ENCODE peak calls at places on chromosomes 1 and 21, in six cellular contexts. B is NCI-H1105; L is lung; S is EL; W is activated T-helper 2 cell treated with anti-CD3 and anti-CD28 coated beads, Interferon-gamma antibody, Interleukin-2, Interleukin-4, amounts not matched to agents 10 μg/mL and 5 μg/mL and 100 μg/mL, durations not matched to agents 14 hours and 24 hours and 36 hours; X is CD8-positive, alpha-beta memory T cell. Y is an unnamed sample.

GRCh38 chr1:149993764-149994163 is 16.8 kb downstream of the OTUD7B start:
- DNase-seq in B (no peak), L (no peak), S (no peak), W (no peak), X (no peak), Y (no peak)

GRCh38 chr1:56452027-56453011 is 127.0 kb downstream of the PLPP3 start:
- DNase-seq in B (no peak), L (no peak), S (no peak), W (no peak), X (no peak), Y (no peak)

GRCh38 chr1:229617351-229618100 is 8.4 kb downstream of the TAF5L start:
- DNase-seq in B (no peak), L (no peak), S (no peak), W (no peak), X (no peak), Y (no peak)

GRCh38 chr1:212561501-212561931 is 47.0 kb upstream of the ATF3 start:
- DNase-seq in B (no peak), L (no peak), S (peak), W (no peak), X (no peak), Y (no peak)

GRCh38 chr1:230139741-230140140 is 72.7 kb downstream of the GALNT2 start:
- DNase-seq in B (no peak), L (no peak), S (peak), W (no peak), X (no peak), Y (no peak)

GRCh38 chr1:171983584-171983983 is 142.3 kb downstream of the DNM3 start:
- DNase-seq in B (no peak), L (no peak), S (peak), W (no peak), X (no peak), Y (no peak)

GRCh38 chr1:25004355-25004754 is 74.3 kb upstream of the RUNX3 start:
- DNase-seq in B (no peak), L (no peak), S (no peak), W (no peak), X (no peak), Y (no peak)

GRCh38 chr1:33348676-33349080 is 27.8 kb upstream of the A3GALT2 start:
- DNase-seq in B (no peak), L (no peak), S (peak), W (peak), X (peak), Y (no peak)

GRCh38 chr1:229165327-229165726 is 105.6 kb upstream of the RAB4A start:
- DNase-seq in B (no peak), L (no peak), S (no peak), W (no peak), X (no peak), Y (no peak)

GRCh38 chr1:223774133-223774811 is 61.9 kb downstream of the CAPN2 start:
- DNase-seq in B (no peak), L (no peak), S (no peak), W (peak), X (no peak), Y (no peak)

GRCh38 chr21:44064852-44065403 is 42.3 kb upstream of the PWP2 start:
- DNase-seq in B (no peak), L (no peak), S (no peak), W (no peak), X (no peak), Y (peak)

GRCh38 chr21:45136500-45136899 is 62.1 kb downstream of the ADARB1 start:
- DNase-seq in B (no peak), L (no peak), S (no peak), W (no peak), X (no peak), Y (no peak)

GRCh38 chr1:26694597-26695416 is 1.0 kb upstream of the ARID1A start:
- DNase-seq in B (no peak), L (no peak), S (no peak), W (no peak), X (peak), Y (no peak)

GRCh38 chr21:46121286-46122221 is 23.6 kb downstream of the COL6A2 start:
- DNase-seq in B (no peak), L (no peak), S (no peak), W (no peak), X (no peak), Y (peak)

GRCh38 chr1:201334325-201335173 is 42.9 kb downstream of the TNNT2 start:
- DNase-seq in B (no peak), L (no peak), S (no peak), W (no peak), X (no peak), Y (no peak)

GRCh38 chr1:206583461-206584264 is 28.6 kb downstream of the EIF2D start:
- DNase-seq in B (peak), L (peak), S (peak), W (peak), X (peak), Y (no peak)

GRCh38 chr21:17742181-17742580 is 77.0 kb downstream of the C21orf91 start:
- DNase-seq in B (no peak), L (no peak), S (no peak), W (no peak), X (no peak), Y (no peak)

GRCh38 chr1:179510038-179510437 is 65.7 kb downstream of the NPHS2 start:
- DNase-seq in B (no peak), L (no peak), S (no peak), W (no peak), X (no peak), Y (no peak)

GRCh38 chr1:201127755-201128455 is 921 bp upstream of the ASCL5 start:
- DNase-seq in B (no peak), L (no peak), S (peak), W (no peak), X (no peak), Y (no peak)

GRCh38 chr1:232635778-232636356 is 5.9 kb upstream of the SIPA1L2 start:
- DNase-seq in B (no peak), L (no peak), S (peak), W (no peak), X (peak), Y (no peak)

GRCh38 chr1:194975913-194976312 is 1632.3 kb downstream of the KCNT2 start:
- DNase-seq in B (no peak), L (no peak), S (peak), W (no peak), X (no peak), Y (no peak)

GRCh38 chr1:33426906-33427305 is 4.0 kb downstream of the PHC2 start:
- DNase-seq in B (no peak), L (no peak), S (no peak), W (no peak), X (no peak), Y (no peak)

GRCh38 chr1:159884296-159884695 is 15.7 kb downstream of the CFAP45 start:
- DNase-seq in B (no peak), L (no peak), S (no peak), W (no peak), X (no peak), Y (no peak)

GRCh38 chr1:100134872-100135271 is 1.9 kb downstream of the TRMT13 start:
- DNase-seq in B (no peak), L (no peak), S (no peak), W (no peak), X (no peak), Y (no peak)

GRCh38 chr1:182616130-182617074 is 12.2 kb upstream of the RGS16 start:
- DNase-seq in B (peak), L (peak), S (peak), W (peak), X (peak), Y (no peak)

GRCh38 chr1:181013144-181013543 is 9.5 kb downstream of the STX6 start:
- DNase-seq in B (no peak), L (no peak), S (no peak), W (no peak), X (peak), Y (no peak)

GRCh38 chr1:232522189-232522588 is 107.7 kb downstream of the SIPA1L2 start:
- DNase-seq in B (no peak), L (no peak), S (no peak), W (no peak), X (no peak), Y (no peak)

GRCh38 chr21:46172863-46173528 is 11.3 kb downstream of the SPATC1L start:
- DNase-seq in B (no peak), L (no peak), S (no peak), W (no peak), X (no peak), Y (peak)

GRCh38 chr1:224357626-224358124 is 996 bp downstream of the CNIH4 start:
- DNase-seq in B (no peak), L (no peak), S (peak), W (no peak), X (no peak), Y (no peak)

GRCh38 chr21:45532826-45533730 is 9.2 kb downstream of the SLC19A1 start:
- DNase-seq in B (no peak), L (no peak), S (no peak), W (no peak), X (no peak), Y (peak)

GRCh38 chr1:6683434-6683833 is 18.2 kb downstream of the DNAJC11 start:
- DNase-seq in B (no peak), L (no peak), S (no peak), W (no peak), X (no peak), Y (peak)

GRCh38 chr1:227071898-227072587 is 131.9 kb downstream of the COQ8A start:
- DNase-seq in B (no peak), L (no peak), S (no peak), W (no peak), X (no peak), Y (no peak)

GRCh38 chr1:33180226-33181037 is 1.4 kb downstream of the TRIM62 start:
- DNase-seq in B (peak), L (peak), S (peak), W (peak), X (peak), Y (peak)

GRCh38 chr1:203287109-203287893 is 18.0 kb upstream of the BTG2 start:
- DNase-seq in B (no peak), L (peak), S (no peak), W (peak), X (peak), Y (no peak)

GRCh38 chr21:26080211-26080610 is 90.4 kb downstream of the APP start:
- DNase-seq in B (no peak), L (no peak), S (no peak), W (no peak), X (no peak), Y (no peak)

GRCh38 chr1:168287237-168287664 is 6.6 kb downstream of the TBX19 start:
- DNase-seq in B (no peak), L (no peak), S (peak), W (no peak), X (no peak), Y (no peak)

GRCh38 chr1:204623894-204624361 is 61.6 kb downstream of the LRRN2 start:
- DNase-seq in B (no peak), L (no peak), S (peak), W (no peak), X (no peak), Y (no peak)

GRCh38 chr1:183234660-183235476 is 48.8 kb downstream of the LAMC2 start:
- DNase-seq in B (peak), L (peak), S (peak), W (no peak), X (no peak), Y (no peak)